ENCODE peak calls at places on chromosome 3, in five cellular contexts. R, X, K, V and Z are unnamed samples. For H3K4me1, the result is how much of the 10 kb centered on the place peaks cover.

GRCh38 chr3:128714887-128715496 is 11.0 kb upstream of the RAB7A start:
- DNase-seq in R (peak), V (no peak), X (no peak), K (no peak), Z (no peak)

GRCh38 chr3:163779396-163780344 is 1298.6 kb downstream of the SI start:
- DNase-seq in X (no peak), R (no peak), K (no peak), V (no peak), Z (no peak)

GRCh38 chr3:196563721-196564225 is 4.6 kb downstream of the WDR53 start:
- DNase-seq in X (peak), R (no peak), K (peak), V (no peak), Z (peak)

GRCh38 chr3:117926819-117927218 is 1107.8 kb downstream of the IGSF11 start:
- DNase-seq in K (no peak), X (no peak), R (no peak), V (no peak), Z (no peak)

GRCh38 chr3:71252466-71252865 is 331.1 kb downstream of the FOXP1 start:
- DNase-seq in K (no peak), X (no peak), V (peak), R (peak), Z (no peak)

GRCh38 chr3:154730221-154730620 is 300.2 kb upstream of the GPR149 start:
- DNase-seq in V (no peak), X (no peak), K (no peak), R (no peak), Z (no peak)

GRCh38 chr3:125593991-125594574 is 1.2 kb downstream of the OSBPL11 start:
- DNase-seq in X (no peak), K (no peak), R (no peak), V (no peak), Z (no peak)

GRCh38 chr3:27360113-27361078 is 8.8 kb downstream of the NEK10 start:
- DNase-seq in V (no peak), K (peak), X (peak), R (no peak), Z (no peak)

GRCh38 chr3:60424034-60424433 is 827.2 kb downstream of the FHIT start:
- DNase-seq in X (no peak), K (no peak), V (no peak), R (no peak), Z (no peak)

GRCh38 chr3:129756871-129757270 is 136.6 kb downstream of the TMCC1 start:
- DNase-seq in R (no peak), X (no peak), V (no peak), K (no peak), Z (no peak)

GRCh38 chr3:152466784-152467183 is 198.1 kb downstream of the MBNL1 start:
- DNase-seq in V (no peak), R (no peak), K (peak), X (no peak), Z (no peak)

GRCh38 chr3:29270752-29271151 is 10.1 kb upstream of the RBMS3 start:
- DNase-seq in V (no peak), X (no peak), K (no peak), R (no peak), Z (no peak)

DNA sequence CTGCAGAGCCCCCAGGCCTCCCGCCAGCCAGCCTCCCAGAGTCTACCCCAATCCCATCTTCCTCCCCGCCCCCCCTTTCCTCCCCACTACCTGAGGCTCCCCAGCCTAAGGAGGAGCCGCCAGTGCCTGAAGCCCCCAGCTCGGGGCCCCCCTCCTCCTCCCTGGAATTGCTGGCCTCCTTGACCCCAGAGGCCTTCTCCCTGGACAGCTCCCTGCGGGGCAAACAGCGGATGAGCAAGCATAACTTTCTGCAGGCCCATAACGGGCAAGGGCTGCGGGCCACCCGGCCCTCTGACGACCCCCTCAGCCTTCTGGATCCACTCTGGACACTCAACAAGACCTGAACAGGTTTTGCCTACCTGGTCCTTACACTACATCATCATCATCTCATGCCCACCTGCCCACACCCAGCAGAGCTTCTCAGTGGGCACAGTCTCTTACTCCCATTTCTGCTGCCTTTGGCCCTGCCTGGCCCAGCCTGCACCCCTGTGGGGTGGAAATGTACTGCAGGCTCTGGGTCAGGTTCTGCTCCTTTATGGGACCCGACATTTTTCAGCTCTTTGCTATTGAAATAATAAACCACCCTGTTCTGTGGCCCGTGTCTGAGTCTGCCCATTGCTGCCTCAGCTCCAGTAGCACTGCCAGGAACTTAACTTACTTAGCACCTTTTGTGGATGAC is 32.2 kb downstream of the PTPN23 start:
- DNase-seq in V (no peak), K (no peak), R (no peak), X (no peak), Z (no peak)
- TF ChIP-seq CTCF in V (no peak), K (no peak), R (no peak), X (no peak), Z (peak)

DNA sequence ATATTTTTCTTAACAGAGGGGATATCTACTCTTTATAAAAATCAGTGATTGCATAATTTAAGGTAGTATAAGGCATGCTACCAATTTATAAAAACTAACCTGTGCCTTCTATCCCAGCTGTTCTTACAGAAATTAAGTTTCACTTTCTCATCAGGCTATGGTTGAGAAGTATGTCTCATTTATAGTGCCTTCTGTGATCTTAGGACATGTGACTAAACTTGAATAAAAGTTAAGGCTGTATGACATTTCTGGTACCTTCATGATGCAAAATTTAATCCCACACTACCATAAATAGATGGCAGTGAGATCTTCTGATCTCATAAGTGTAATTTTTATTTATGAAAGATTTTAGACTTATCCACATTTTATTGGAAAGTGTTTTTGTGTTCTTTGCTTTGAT is 12.6 kb downstream of the TIPARP start:
- DNase-seq in V (no peak), R (no peak), K (no peak), X (no peak), Z (no peak)
- H3K4me1 ChIP-seq in V (half or more), R (under half), K (half or more), X (half or more), Z (half or more)

DNA sequence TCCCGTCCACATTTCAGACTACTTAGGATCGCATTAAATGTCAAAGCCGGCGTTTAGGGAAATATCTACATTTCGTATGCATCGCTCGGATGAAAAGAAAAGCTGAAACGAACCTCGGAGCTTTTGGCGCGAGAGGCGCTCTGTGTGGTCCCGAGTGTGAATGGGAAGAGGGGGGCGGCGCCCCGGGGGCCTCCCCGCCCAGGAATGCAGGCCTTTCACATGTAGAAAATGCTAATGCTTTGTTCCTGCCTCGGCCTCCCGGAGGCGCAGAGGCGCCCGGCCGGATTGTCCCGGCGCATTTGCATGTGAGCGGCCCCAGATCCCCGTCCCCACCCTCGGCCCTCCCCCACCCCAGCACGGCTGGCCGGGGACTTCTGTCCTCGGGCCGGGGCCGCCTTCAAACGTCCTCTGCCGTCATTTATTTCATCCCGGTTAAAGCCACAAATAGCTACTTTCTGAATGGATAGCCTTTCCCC is 37.0 kb upstream of the TRIM71 start:
- DNase-seq in X (no peak), V (peak), K (peak), R (peak), Z (no peak)
- TF ChIP-seq CTCF in X (no peak), V (no peak), K (no peak), R (no peak), Z (peak)

GRCh38 chr3:192042116-192042515 is 581.2 kb downstream of the PYDC2 start:
- DNase-seq in R (no peak), V (no peak), K (no peak), X (no peak), Z (no peak)
- H3K4me1 ChIP-seq in R (under half), V (under half), K (under half), X (under half), Z (under half)

GRCh38 chr3:66298591-66298990 is 77.8 kb downstream of the SLC25A26 start:
- DNase-seq in V (no peak), R (no peak), X (no peak), K (no peak), Z (no peak)

GRCh38 chr3:66304293-66304692 is 83.5 kb downstream of the SLC25A26 start:
- DNase-seq in X (no peak), R (no peak), K (no peak), V (no peak), Z (no peak)

GRCh38 chr3:66299893-66300292 is 79.1 kb downstream of the SLC25A26 start:
- DNase-seq in K (no peak), R (no peak), X (no peak), V (no peak), Z (no peak)

GRCh38 chr3:66303556-66303955 is 82.8 kb downstream of the SLC25A26 start:
- DNase-seq in X (no peak), V (no peak), R (no peak), K (no peak), Z (no peak)

DNA sequence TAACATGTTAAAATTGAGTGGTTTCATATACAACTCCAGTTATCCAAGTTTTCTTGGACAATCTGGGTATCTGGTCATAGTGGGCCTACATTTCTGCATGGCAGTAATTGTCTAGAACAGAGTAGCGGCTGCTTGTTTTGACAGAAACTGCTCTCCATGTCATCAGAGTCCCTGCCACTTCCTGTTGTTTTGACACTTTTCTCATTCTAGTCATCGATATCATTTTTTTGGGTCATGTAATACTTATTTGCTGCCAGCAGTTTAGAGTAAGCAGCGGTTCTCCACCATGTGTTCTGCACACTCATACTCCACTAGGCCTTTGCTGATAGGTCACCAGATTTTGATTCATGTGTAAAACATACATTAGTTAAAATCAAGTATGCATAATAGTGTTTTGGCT is 81.5 kb downstream of the SLC25A26 start:
- DNase-seq in X (no peak), R (no peak), K (no peak), V (no peak), Z (no peak)
- TF ChIP-seq CTCF in X (no peak), R (no peak), K (no peak), V (no peak), Z (no peak)

DNA sequence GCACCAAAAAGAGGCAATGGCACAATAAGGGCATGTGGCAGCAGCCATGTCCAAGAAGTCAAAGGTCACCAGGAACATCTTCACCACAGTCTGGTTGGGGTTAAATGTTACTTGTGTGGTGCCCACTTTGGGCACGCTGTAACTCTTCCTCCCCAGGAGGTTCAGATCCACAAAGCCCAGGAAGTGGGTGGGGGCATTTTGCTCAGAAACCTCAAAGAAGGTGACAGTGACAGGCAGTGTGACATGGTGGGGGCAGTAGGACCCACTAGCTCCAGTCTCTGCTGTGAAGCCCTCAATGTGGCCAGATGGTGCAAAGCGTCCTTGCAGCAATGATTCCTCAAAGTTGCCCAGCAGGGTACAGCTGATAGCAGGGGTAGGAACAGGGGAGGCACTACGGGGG is 5.8 kb downstream of the ZNF80 start:
- DNase-seq in V (no peak), X (no peak), K (no peak), R (no peak), Z (no peak)
- H3K4me1 ChIP-seq in V (under half), X (under half), K (under half), R (under half), Z (under half)